ENCODE peak calls at places on chromosome 18, in four cellular contexts. N, I, T and A are unnamed samples.
A peak's percentile ranks its signal among the peaks of the same experiment; 100 is the strongest.

GRCh38 chr18:32911660-32912284 is 138.9 kb upstream of the KLHL14 start:
- DNase-seq in I (no peak), T (no peak), N (no peak), A (no peak)

GRCh38 chr18:8229786-8230185 is 379.5 kb upstream of the RAB12 start:
- DNase-seq in T (no peak), N (no peak), I (no peak), A (no peak)

GRCh38 chr18:59621027-59621426 is 76.2 kb downstream of the CCBE1 start:
- DNase-seq in T (no peak), N (no peak), I (no peak), A (no peak)

GRCh38 chr18:74541703-74542555 is 7.6 kb downstream of the CNDP1 start:
- DNase-seq in T (no peak), I (no peak), N (no peak), A (no peak)

GRCh38 chr18:56021814-56022205 is 433.8 kb upstream of the TCF4 start:
- DNase-seq in N (no peak), T (no peak), I (no peak), A (no peak)

GRCh38 chr18:55106466-55106865 is 147.2 kb upstream of the CCDC68 start:
- DNase-seq in I (no peak), T (no peak), N (no peak), A (no peak)

GRCh38 chr18:70334728-70335329 is 46.0 kb downstream of the SOCS6 start:
- DNase-seq in N (no peak), I (no peak), T (peak; percentile 21), A (no peak)

GRCh38 chr18:7516505-7517117 is 50.5 kb upstream of the PTPRM start:
- DNase-seq in N (no peak), T (no peak), I (no peak), A (no peak)

GRCh38 chr18:8037296-8037695 is 470.2 kb downstream of the PTPRM start:
- DNase-seq in T (no peak), I (no peak), N (no peak), A (no peak)

GRCh38 chr18:60506682-60507081 is 134.1 kb upstream of the MC4R start:
- DNase-seq in I (no peak), N (no peak), T (no peak), A (no peak)

GRCh38 chr18:23302852-23303527 is 150.1 kb upstream of the RIOK3 start:
- DNase-seq in I (no peak), N (no peak), T (peak; percentile 88), A (peak; percentile 93)

GRCh38 chr18:73924836-73925235 is 222.8 kb downstream of the FBXO15 start:
- DNase-seq in I (no peak), N (no peak), T (no peak), A (no peak)

GRCh38 chr18:68660355-68661183 is 54.3 kb downstream of the TMX3 start:
- DNase-seq in T (peak; percentile 7), I (no peak), N (peak; percentile 68), A (no peak)

GRCh38 chr18:23864620-23865019 is 149.9 kb upstream of the TTC39C start:
- DNase-seq in T (no peak), I (no peak), N (no peak), A (no peak)

GRCh38 chr18:8231316-8231715 is 377.9 kb upstream of the RAB12 start:
- DNase-seq in I (no peak), T (no peak), N (no peak), A (no peak)

GRCh38 chr18:11005528-11005927 is 143.8 kb downstream of the PIEZO2 start:
- DNase-seq in N (no peak), T (peak; percentile 97), I (no peak), A (no peak)

GRCh38 chr18:59725177-59725576 is 28.0 kb upstream of the CCBE1 start:
- DNase-seq in N (no peak), T (no peak), I (no peak), A (no peak)

GRCh38 chr18:37107748-37108522 is 279.0 kb downstream of the KIAA1328 start:
- DNase-seq in I (no peak), N (no peak), T (no peak), A (no peak)

GRCh38 chr18:61551586-61551985 is 218.4 kb downstream of the CDH20 start:
- DNase-seq in N (peak; percentile 85), I (no peak), T (peak; percentile 87), A (peak; percentile 62)

GRCh38 chr18:70030728-70031127 is 83.1 kb upstream of the CD226 start:
- DNase-seq in N (no peak), I (no peak), T (no peak), A (no peak)

GRCh38 chr18:53566622-53567021 is 657.8 kb downstream of the MBD2 start:
- DNase-seq in N (no peak), I (no peak), T (no peak), A (no peak)

GRCh38 chr18:13712400-13713131 is 13.8 kb downstream of the FAM210A start:
- DNase-seq in N (peak; percentile 17), T (no peak), I (no peak), A (no peak)

GRCh38 chr18:78630356-78630755 is 349.3 kb upstream of the SALL3 start:
- DNase-seq in T (no peak), I (no peak), N (no peak), A (no peak)

GRCh38 chr18:55502346-55502710 is 85.7 kb downstream of the TCF4 start:
- DNase-seq in T (no peak), N (no peak), I (no peak), A (no peak)

GRCh38 chr18:3869848-3870247 is 419.9 kb downstream of the TGIF1 start:
- DNase-seq in I (no peak), N (peak; percentile 51), T (peak; percentile 2), A (no peak)

GRCh38 chr18:49761771-49762170 is 51.6 kb downstream of the ACAA2 start:
- DNase-seq in I (no peak), T (no peak), N (no peak), A (no peak)

GRCh38 chr18:26301681-26302080 is 75.4 kb downstream of the TAF4B start:
- DNase-seq in N (no peak), I (no peak), T (peak; percentile 39), A (peak; percentile 23)

GRCh38 chr18:7458873-7459272 is 108.2 kb upstream of the PTPRM start:
- DNase-seq in T (no peak), N (peak; percentile 34), I (no peak), A (no peak)

GRCh38 chr18:8730080-8730827 is 24.9 kb downstream of the MTCL1 start:
- DNase-seq in N (no peak), I (no peak), T (peak; percentile 97), A (peak; percentile 62)

GRCh38 chr18:79379931-79380815 is 15.6 kb upstream of the NFATC1 start:
- DNase-seq in I (peak; percentile 64), T (no peak), N (no peak), A (no peak)

DNA sequence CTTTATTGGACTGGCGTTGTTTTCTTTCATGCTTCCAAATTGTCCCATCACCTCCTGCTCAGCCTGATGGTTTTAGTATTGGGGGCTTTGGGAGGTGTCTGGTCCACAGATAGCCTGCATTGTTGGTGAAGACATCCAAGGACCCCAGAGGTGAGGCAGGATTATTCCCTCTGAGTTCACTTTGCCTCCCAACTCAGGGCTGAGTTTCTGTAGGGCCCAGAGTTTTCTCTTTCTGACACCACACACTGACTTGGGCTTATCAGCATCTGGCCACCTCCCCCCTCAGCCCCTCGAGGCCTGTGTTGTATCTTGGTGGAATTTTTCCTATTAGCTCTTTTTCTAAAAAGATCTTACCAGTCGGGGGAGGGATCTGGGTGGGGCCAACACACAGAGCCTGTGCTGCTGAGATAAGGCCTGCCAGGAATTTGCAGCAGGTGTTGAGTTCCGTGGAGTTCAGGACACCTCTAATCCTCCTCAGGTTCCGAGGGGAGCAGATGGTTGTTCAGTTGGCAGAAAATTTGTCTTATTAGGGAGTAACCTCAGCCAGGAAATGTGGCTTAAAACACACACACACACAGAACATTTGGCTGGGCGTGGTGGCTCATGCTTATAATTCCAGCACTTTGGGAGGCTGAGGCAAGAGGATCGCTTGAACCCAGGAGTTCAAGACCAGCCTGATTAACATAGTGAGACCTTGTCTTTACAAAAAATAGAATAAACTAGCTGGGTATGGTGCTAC is 7.3 kb downstream of the EMILIN2 start:
- DNase-seq in N (peak; percentile 77), T (no peak), I (no peak), A (no peak)
- H3K4me3 ChIP-seq in N (no peak overlapping the region), T (no peak overlapping the region), I (no peak overlapping the region), A (no peak overlapping the region)

DNA sequence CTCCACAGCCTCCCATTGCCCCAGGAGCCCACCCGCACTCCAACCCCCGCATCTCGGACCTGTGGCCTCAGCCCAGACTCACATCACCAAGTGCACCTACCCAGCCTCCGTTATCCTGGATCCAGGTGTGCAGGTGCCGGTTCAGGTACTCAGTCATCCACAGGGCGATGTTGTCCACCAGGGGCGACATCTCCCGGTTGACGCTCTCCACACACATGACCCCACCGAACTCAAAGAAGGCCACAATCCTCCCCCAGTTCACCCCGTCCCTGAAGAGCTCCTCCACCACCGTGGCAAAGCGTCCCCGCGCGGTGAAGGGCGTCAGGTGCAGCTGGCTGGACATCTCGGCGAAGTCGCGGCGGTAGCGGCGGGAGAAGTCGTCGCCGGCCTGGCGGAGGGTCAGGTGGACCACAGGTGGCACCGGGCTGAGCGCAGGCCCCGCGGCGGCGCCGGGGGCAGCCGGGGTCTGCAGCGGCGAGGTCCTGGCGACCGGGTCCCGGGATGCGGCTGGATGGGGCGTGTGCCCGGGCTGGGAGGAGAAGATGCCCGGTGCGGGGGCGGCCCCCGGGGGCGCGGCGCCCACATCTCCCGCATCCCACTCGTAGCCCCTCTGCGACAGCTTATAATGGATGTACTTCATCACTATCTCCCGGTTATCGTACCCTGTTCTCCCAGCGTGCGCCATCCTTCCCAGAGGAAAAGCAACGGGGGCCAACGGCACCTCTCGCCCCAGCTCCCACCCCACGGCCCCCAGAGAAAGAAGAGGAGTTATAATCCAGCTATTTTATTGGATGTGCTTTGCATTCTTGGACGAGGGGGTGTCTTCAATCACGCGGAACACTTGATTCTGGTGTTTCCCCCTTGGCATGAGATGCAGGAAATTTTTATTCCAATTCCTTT is 1.3 kb downstream of the BCL2 start:
- DNase-seq in T (no peak), N (peak; percentile 35), I (peak; percentile 83), A (no peak)
- TF ChIP-seq CTCF in T (peak; percentile 68), N (peak; percentile 48), I (peak; percentile 62), A (peak; percentile 46)

GRCh38 chr18:12038661-12039417 is 54.8 kb upstream of the ANKRD62 start:
- DNase-seq in T (peak; percentile 68), I (peak; percentile 92), N (peak; percentile 88), A (no peak)

GRCh38 chr18:12041561-12041960 is 52.1 kb upstream of the ANKRD62 start:
- DNase-seq in N (no peak), I (no peak), T (peak; percentile 89), A (peak; percentile 65)

GRCh38 chr18:12036201-12036751 is 55.0 kb downstream of the IMPA2 start:
- DNase-seq in I (no peak), N (no peak), T (no peak), A (no peak)

GRCh38 chr18:12035481-12035880 is 54.2 kb downstream of the IMPA2 start:
- DNase-seq in N (no peak), T (no peak), I (no peak), A (no peak)

DNA sequence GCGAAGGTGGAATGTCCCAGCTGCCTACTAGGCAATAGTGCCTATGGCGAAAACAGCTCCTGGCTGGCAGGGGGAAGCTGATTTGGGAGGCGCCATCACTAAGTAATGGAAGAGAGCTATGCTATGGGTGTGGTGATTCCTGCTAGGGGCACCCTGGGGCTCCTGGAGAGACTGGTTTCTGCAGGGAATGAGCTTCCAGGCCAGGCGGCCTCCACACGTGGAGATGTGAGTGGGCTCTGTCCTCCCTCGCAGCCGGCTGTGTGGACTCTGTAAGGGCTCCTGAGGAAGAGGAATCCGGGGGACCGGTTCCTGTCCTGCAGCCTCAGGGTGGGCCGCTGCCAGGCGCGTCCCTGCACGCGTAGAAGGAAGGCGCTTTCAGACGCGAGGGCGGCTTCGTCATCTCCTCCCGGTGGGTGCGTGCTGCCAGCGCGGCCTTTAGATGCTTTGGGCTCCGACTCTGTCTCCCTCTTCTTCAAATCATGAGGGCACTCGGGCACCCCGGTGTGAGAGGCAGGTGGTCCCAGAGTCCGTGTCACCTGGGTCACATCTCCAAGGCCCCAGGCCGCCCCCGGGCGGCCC is 55.5 kb upstream of the ANKRD62 start:
- DNase-seq in I (no peak), N (no peak), T (no peak), A (no peak)
- H3K4me3 ChIP-seq in I (peak overlapping the region; percentile 54), N (peak overlapping the region; percentile 39), T (peak overlapping the region; percentile 63), A (peak overlapping the region; percentile 63)

GRCh38 chr18:34723143-34723542 is 13.0 kb downstream of the DTNA start:
- DNase-seq in T (no peak), N (no peak), I (no peak), A (no peak)
- TF ChIP-seq CTCF in T (peak; percentile 7), N (no peak), I (no peak), A (no peak)